ENCODE peak calls at places on chromosomes 1 and 21, in six cellular contexts. B is endothelial cell, S is AG10803, W is A549, M is glutamatergic neuron, X is psoas muscle. Y is an unnamed sample.
A peak's percentile ranks its signal among the peaks of the same experiment; 100 is the strongest.

GRCh38 chr1:207965602-207966387 is 54.9 kb upstream of the CD34 start:
- DNase-seq in B (no peak), X (no peak), S (peak; percentile 32), W (no peak), M (no peak), Y (no peak)

GRCh38 chr1:92439291-92439690 is 47.4 kb downstream of the GFI1 start:
- DNase-seq in W (no peak), B (no peak), M (no peak), S (no peak), X (no peak), Y (no peak)

GRCh38 chr1:246320286-246320685 is 186.8 kb downstream of the SMYD3 start:
- DNase-seq in X (no peak), S (peak; percentile 52), M (no peak), B (no peak), W (no peak), Y (no peak)

GRCh38 chr1:234079896-234080295 is 175.4 kb downstream of the SLC35F3 start:
- DNase-seq in W (no peak), X (no peak), B (no peak), M (no peak), S (no peak), Y (no peak)

GRCh38 chr1:47575855-47576757 is 138.3 kb downstream of the FOXD2 start:
- DNase-seq in W (no peak), X (no peak), B (no peak), S (peak; percentile 60), M (peak; percentile 1), Y (peak; percentile 61)

GRCh38 chr21:32143222-32143939 is 135.5 kb downstream of the MIS18A start:
- DNase-seq in X (peak; percentile 61), W (no peak), M (no peak), S (peak; percentile 88), B (no peak), Y (peak; percentile 42)

GRCh38 chr1:184061396-184062003 is 10.0 kb downstream of the TSEN15 start:
- DNase-seq in X (no peak), S (peak; percentile 83), W (no peak), B (no peak), M (no peak), Y (peak; percentile 75)

GRCh38 chr1:69755647-69756046 is 187.9 kb downstream of the LRRC7 start:
- DNase-seq in B (no peak), M (no peak), X (no peak), S (no peak), W (no peak), Y (no peak)

GRCh38 chr1:94236021-94236491 is 1.3 kb downstream of the ARHGAP29 start:
- DNase-seq in X (no peak), S (peak; percentile 80), M (no peak), B (no peak), W (no peak), Y (peak; percentile 47)

GRCh38 chr1:172903581-172904220 is 147.0 kb downstream of the TNFSF18 start:
- DNase-seq in S (peak; percentile 89), M (no peak), B (no peak), X (no peak), W (no peak), Y (peak; percentile 66)

GRCh38 chr1:212432706-212433576 is at the start of gene NENF:
- DNase-seq in W (peak; percentile 95), M (peak; percentile 59), B (peak; percentile 75), X (peak; percentile 90), S (peak; percentile 79), Y (peak; percentile 71)

GRCh38 chr1:211813590-211813989 is 17.0 kb downstream of the LPGAT1 start:
- DNase-seq in B (no peak), M (no peak), S (peak; percentile 57), W (no peak), X (peak; percentile 81), Y (peak; percentile 66)

GRCh38 chr1:85707267-85707989 is 805 bp downstream of the ZNHIT6 start:
- DNase-seq in M (no peak), X (no peak), S (no peak), B (no peak), W (no peak), Y (no peak)

GRCh38 chr21:38351176-38351959 is 94.6 kb downstream of the KCNJ15 start:
- DNase-seq in S (no peak), W (no peak), M (no peak), B (no peak), X (no peak), Y (peak; percentile 34)

GRCh38 chr1:33120436-33121231 is 39.7 kb downstream of the AZIN2 start:
- DNase-seq in B (no peak), X (no peak), W (no peak), S (no peak), M (no peak), Y (no peak)

GRCh38 chr1:162111572-162111971 is 42.1 kb downstream of the NOS1AP start:
- DNase-seq in S (peak; percentile 9), M (no peak), B (no peak), X (no peak), W (no peak), Y (no peak)

GRCh38 chr21:44647222-44647552 is 973 bp downstream of the KRTAP10-11 start:
- DNase-seq in M (peak; percentile 42), W (no peak), B (no peak), X (no peak), S (no peak), Y (no peak)

GRCh38 chr1:29281531-29281930 is 45.2 kb downstream of the PTPRU start:
- DNase-seq in S (peak; percentile 27), X (no peak), B (no peak), W (no peak), M (no peak), Y (no peak)

GRCh38 chr1:225772323-225772768 is 5.3 kb upstream of the SRP9 start:
- DNase-seq in M (peak; percentile 86), B (peak; percentile 88), X (peak; percentile 89), W (peak; percentile 87), S (peak; percentile 81), Y (peak; percentile 87)

GRCh38 chr1:211088156-211088555 is 45.8 kb downstream of the KCNH1 start:
- DNase-seq in B (no peak), S (no peak), X (no peak), M (no peak), W (no peak), Y (no peak)

GRCh38 chr1:172449585-172450523 is 6.0 kb upstream of the PIGC start:
- DNase-seq in B (peak; percentile 64), M (peak; percentile 63), S (peak; percentile 54), W (peak; percentile 70), X (peak; percentile 65), Y (peak; percentile 50)

GRCh38 chr1:63611231-63611630 is 18.0 kb downstream of the PGM1 start:
- DNase-seq in W (no peak), S (no peak), X (no peak), B (no peak), M (no peak), Y (no peak)

GRCh38 chr1:193747579-193747978 is 561.2 kb upstream of the B3GALT2 start:
- DNase-seq in B (no peak), X (no peak), S (no peak), W (no peak), M (no peak), Y (peak; percentile 56)

GRCh38 chr1:109910963-109911798 is 532 bp downstream of the CSF1 start:
- DNase-seq in S (no peak), W (no peak), X (no peak), M (no peak), B (peak; percentile 47), Y (no peak)

GRCh38 chr1:181018901-181019681 is 3.6 kb downstream of the STX6 start:
- DNase-seq in B (no peak), M (no peak), S (no peak), W (no peak), X (no peak), Y (no peak)

GRCh38 chr1:43140583-43140982 is 31.5 kb downstream of the EBNA1BP2 start:
- DNase-seq in W (no peak), X (no peak), M (no peak), S (no peak), B (no peak), Y (no peak)

GRCh38 chr1:43147625-43148319 is 24.3 kb downstream of the EBNA1BP2 start:
- DNase-seq in S (peak; percentile 35), W (no peak), X (peak; percentile 66), M (peak; percentile 95), B (peak; percentile 97), Y (peak; percentile 73)

GRCh38 chr1:43140010-43140409 is 32.1 kb downstream of the EBNA1BP2 start:
- DNase-seq in M (no peak), W (no peak), X (no peak), S (no peak), B (no peak), Y (no peak)

GRCh38 chr1:43144228-43144627 is 27.9 kb downstream of the EBNA1BP2 start:
- DNase-seq in B (no peak), W (no peak), S (peak; percentile 25), X (no peak), M (no peak), Y (peak; percentile 59)

DNA sequence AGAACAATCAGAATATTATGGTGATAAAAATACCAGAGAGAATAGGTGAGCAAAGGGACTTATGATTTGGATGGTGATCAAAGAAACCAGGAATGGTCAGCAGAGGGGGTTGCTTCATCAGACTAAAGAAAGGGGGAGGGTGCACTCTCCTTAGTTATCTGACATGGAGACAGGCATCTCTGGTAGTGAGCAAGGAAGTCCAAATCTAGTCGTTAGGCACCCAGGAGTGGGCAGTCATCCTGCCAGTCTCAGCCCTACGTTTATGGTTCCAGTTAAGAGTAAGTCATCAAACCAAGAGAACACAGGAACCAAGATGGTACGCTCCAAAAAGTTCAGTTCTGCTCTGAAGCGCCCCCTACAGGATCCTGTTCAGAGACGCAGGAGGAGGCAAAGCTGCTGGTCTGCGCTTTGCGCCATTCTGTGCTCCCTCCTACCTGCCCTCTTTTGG is 28.6 kb downstream of the EBNA1BP2 start:
- DNase-seq in W (no peak), M (peak; percentile 26), B (peak; percentile 47), S (no peak), X (no peak), Y (no peak)
- TF ChIP-seq CTCF in W (peak; percentile 36), M (peak; percentile 61), B (peak; percentile 81), S (peak; percentile 31), X (no peak), Y (peak; percentile 28)

GRCh38 chr21:21096956-21097355 is 98.7 kb downstream of the NCAM2 start:
- DNase-seq in B (no peak), W (no peak), X (no peak), M (no peak), S (no peak), Y (no peak)

GRCh38 chr21:21102874-21103273 is 104.7 kb downstream of the NCAM2 start:
- DNase-seq in X (no peak), B (no peak), M (no peak), W (no peak), S (no peak), Y (no peak)

GRCh38 chr21:21103692-21104091 is 105.5 kb downstream of the NCAM2 start:
- DNase-seq in M (no peak), S (no peak), B (no peak), X (no peak), W (no peak), Y (no peak)

GRCh38 chr21:21097425-21097824 is 99.2 kb downstream of the NCAM2 start:
- DNase-seq in M (no peak), S (no peak), B (no peak), W (no peak), X (no peak), Y (no peak)

GRCh38 chr21:21101911-21102310 is 103.7 kb downstream of the NCAM2 start:
- DNase-seq in W (no peak), B (peak; percentile 35), S (peak; percentile 39), X (no peak), M (no peak), Y (peak; percentile 67)
- TF ChIP-seq CTCF in W (no peak), B (no peak), S (peak; percentile 17), X (no peak), M (peak; percentile 52), Y (peak; percentile 32)

GRCh38 chr1:6357243-6357929 is 36.2 kb downstream of the ACOT7 start:
- DNase-seq in X (no peak), B (no peak), W (no peak), S (no peak), M (no peak), Y (no peak)
- TF ChIP-seq CTCF in X (no peak), B (peak; percentile 48), W (no peak), S (no peak), M (no peak), Y (peak; percentile 23)

GRCh38 chr21:28336299-28336698 is 656.4 kb downstream of the LTN1 start:
- DNase-seq in X (no peak), S (peak; percentile 91), M (no peak), B (no peak), W (no peak), Y (peak; percentile 80)
- TF ChIP-seq CTCF in X (peak; percentile 61), S (peak; percentile 60), M (no peak), B (peak; percentile 23), W (no peak), Y (peak; percentile 50)

Y was measured in astrocyte of the spinal cord.